ENCODE peak calls at places on chromosomes 13 and 19, in nine cellular contexts. One of them, this sample, is unnamed.
A peak's percentile ranks its signal among the peaks of the same experiment; 100 is the strongest.

GRCh38 chr19:13120817-13121216 is 2.8 kb downstream of the NACC1 start:
- DNase-seq in AG20443: peak; percentile 37
- DNase-seq in neuronal stem cell: no peak
- DNase-seq in SW 1271: no peak
- DNase-seq in H54: no peak
- DNase-seq in stimulated activated CD8-positive, alpha-beta memory T cell treated with anti-CD3 and anti-CD28 coated beads, Interleukin-15, amount 100 ng/mL, for 4 hours: no peak
- DNase-seq in LHCN-M2: no peak
- DNase-seq in ACHN: no peak
- DNase-seq in activated T-cell treated with anti-CD3 and anti-CD28 coated beads, Interleukin-2, amount 50 U/mL, for 72 hours: no peak
- DNase-seq in this sample: no peak

GRCh38 chr13:67351114-67351513 is 121.0 kb upstream of the PCDH9 start:
- DNase-seq in AG20443: no peak
- DNase-seq in neuronal stem cell: no peak
- DNase-seq in SW 1271: no peak
- DNase-seq in H54: no peak
- DNase-seq in stimulated activated CD8-positive, alpha-beta memory T cell treated with anti-CD3 and anti-CD28 coated beads, Interleukin-15, amount 100 ng/mL, for 4 hours: no peak
- DNase-seq in LHCN-M2: no peak
- DNase-seq in ACHN: no peak
- DNase-seq in activated T-cell treated with anti-CD3 and anti-CD28 coated beads, Interleukin-2, amount 50 U/mL, for 72 hours: no peak
- DNase-seq in this sample: no peak

GRCh38 chr19:47421244-47421786 is 2.0 kb upstream of the MEIS3 start:
- DNase-seq in AG20443: no peak
- DNase-seq in neuronal stem cell: no peak
- DNase-seq in SW 1271: no peak
- DNase-seq in H54: no peak
- DNase-seq in stimulated activated CD8-positive, alpha-beta memory T cell treated with anti-CD3 and anti-CD28 coated beads, Interleukin-15, amount 100 ng/mL, for 4 hours: no peak
- DNase-seq in LHCN-M2: no peak
- DNase-seq in ACHN: no peak
- DNase-seq in activated T-cell treated with anti-CD3 and anti-CD28 coated beads, Interleukin-2, amount 50 U/mL, for 72 hours: no peak
- DNase-seq in this sample: no peak

GRCh38 chr19:46730187-46730586 is 13.3 kb upstream of the PRKD2 start:
- DNase-seq in AG20443: no peak
- DNase-seq in neuronal stem cell: no peak
- DNase-seq in SW 1271: no peak
- DNase-seq in H54: no peak
- DNase-seq in stimulated activated CD8-positive, alpha-beta memory T cell treated with anti-CD3 and anti-CD28 coated beads, Interleukin-15, amount 100 ng/mL, for 4 hours: no peak
- DNase-seq in LHCN-M2: no peak
- DNase-seq in ACHN: no peak
- DNase-seq in activated T-cell treated with anti-CD3 and anti-CD28 coated beads, Interleukin-2, amount 50 U/mL, for 72 hours: no peak
- DNase-seq in this sample: no peak

GRCh38 chr13:51895906-51896888 is 34.4 kb downstream of the CCDC70 start:
- DNase-seq in AG20443: peak; percentile 86
- DNase-seq in neuronal stem cell: peak; percentile 26
- DNase-seq in SW 1271: no peak
- DNase-seq in H54: peak; percentile 30
- DNase-seq in stimulated activated CD8-positive, alpha-beta memory T cell treated with anti-CD3 and anti-CD28 coated beads, Interleukin-15, amount 100 ng/mL, for 4 hours: no peak
- DNase-seq in LHCN-M2: peak; percentile 27
- DNase-seq in ACHN: peak; percentile 48
- DNase-seq in activated T-cell treated with anti-CD3 and anti-CD28 coated beads, Interleukin-2, amount 50 U/mL, for 72 hours: peak; percentile 47
- DNase-seq in this sample: no peak

GRCh38 chr19:14782978-14783545 is 4.7 kb upstream of the ADGRE2 start:
- DNase-seq in AG20443: no peak
- DNase-seq in neuronal stem cell: no peak
- DNase-seq in SW 1271: no peak
- DNase-seq in H54: no peak
- DNase-seq in stimulated activated CD8-positive, alpha-beta memory T cell treated with anti-CD3 and anti-CD28 coated beads, Interleukin-15, amount 100 ng/mL, for 4 hours: no peak
- DNase-seq in LHCN-M2: no peak
- DNase-seq in ACHN: no peak
- DNase-seq in activated T-cell treated with anti-CD3 and anti-CD28 coated beads, Interleukin-2, amount 50 U/mL, for 72 hours: no peak
- DNase-seq in this sample: no peak

GRCh38 chr13:106277483-106278154 is 257.8 kb downstream of the EFNB2 start:
- DNase-seq in AG20443: no peak
- DNase-seq in neuronal stem cell: no peak
- DNase-seq in SW 1271: no peak
- DNase-seq in H54: no peak
- DNase-seq in stimulated activated CD8-positive, alpha-beta memory T cell treated with anti-CD3 and anti-CD28 coated beads, Interleukin-15, amount 100 ng/mL, for 4 hours: no peak
- DNase-seq in LHCN-M2: no peak
- DNase-seq in ACHN: no peak
- DNase-seq in activated T-cell treated with anti-CD3 and anti-CD28 coated beads, Interleukin-2, amount 50 U/mL, for 72 hours: no peak
- DNase-seq in this sample: no peak

GRCh38 chr13:24228852-24229458 is 68.4 kb downstream of the SPATA13 start:
- DNase-seq in AG20443: peak; percentile 66
- DNase-seq in neuronal stem cell: peak; percentile 37
- DNase-seq in SW 1271: peak; percentile 36
- DNase-seq in H54: peak; percentile 9
- DNase-seq in stimulated activated CD8-positive, alpha-beta memory T cell treated with anti-CD3 and anti-CD28 coated beads, Interleukin-15, amount 100 ng/mL, for 4 hours: no peak
- DNase-seq in LHCN-M2: peak; percentile 62
- DNase-seq in ACHN: peak; percentile 62
- DNase-seq in activated T-cell treated with anti-CD3 and anti-CD28 coated beads, Interleukin-2, amount 50 U/mL, for 72 hours: peak; percentile 41
- DNase-seq in this sample: no peak

GRCh38 chr13:40626566-40626965 is 39.9 kb downstream of the FOXO1 start:
- DNase-seq in AG20443: no peak
- DNase-seq in neuronal stem cell: no peak
- DNase-seq in SW 1271: no peak
- DNase-seq in H54: no peak
- DNase-seq in stimulated activated CD8-positive, alpha-beta memory T cell treated with anti-CD3 and anti-CD28 coated beads, Interleukin-15, amount 100 ng/mL, for 4 hours: no peak
- DNase-seq in LHCN-M2: no peak
- DNase-seq in ACHN: no peak
- DNase-seq in activated T-cell treated with anti-CD3 and anti-CD28 coated beads, Interleukin-2, amount 50 U/mL, for 72 hours: no peak
- DNase-seq in this sample: no peak

GRCh38 chr19:23075031-23075733 is 41.6 kb upstream of the ZNF730 start:
- DNase-seq in AG20443: peak; percentile 51
- DNase-seq in neuronal stem cell: peak; percentile 81
- DNase-seq in SW 1271: peak; percentile 33
- DNase-seq in H54: peak; percentile 19
- DNase-seq in stimulated activated CD8-positive, alpha-beta memory T cell treated with anti-CD3 and anti-CD28 coated beads, Interleukin-15, amount 100 ng/mL, for 4 hours: no peak
- DNase-seq in LHCN-M2: peak; percentile 72
- DNase-seq in ACHN: peak; percentile 2
- DNase-seq in activated T-cell treated with anti-CD3 and anti-CD28 coated beads, Interleukin-2, amount 50 U/mL, for 72 hours: peak; percentile 5
- DNase-seq in this sample: no peak

GRCh38 chr19:53041366-53041765 is 3.2 kb upstream of the ERVV-2 start:
- DNase-seq in AG20443: no peak
- DNase-seq in neuronal stem cell: no peak
- DNase-seq in SW 1271: no peak
- DNase-seq in H54: no peak
- DNase-seq in stimulated activated CD8-positive, alpha-beta memory T cell treated with anti-CD3 and anti-CD28 coated beads, Interleukin-15, amount 100 ng/mL, for 4 hours: no peak
- DNase-seq in LHCN-M2: no peak
- DNase-seq in ACHN: no peak
- DNase-seq in activated T-cell treated with anti-CD3 and anti-CD28 coated beads, Interleukin-2, amount 50 U/mL, for 72 hours: no peak
- DNase-seq in this sample: no peak

GRCh38 chr19:45160870-45161714 is at the start of gene NKPD1:
- DNase-seq in AG20443: no peak
- DNase-seq in neuronal stem cell: no peak
- DNase-seq in SW 1271: no peak
- DNase-seq in H54: no peak
- DNase-seq in stimulated activated CD8-positive, alpha-beta memory T cell treated with anti-CD3 and anti-CD28 coated beads, Interleukin-15, amount 100 ng/mL, for 4 hours: no peak
- DNase-seq in LHCN-M2: no peak
- DNase-seq in ACHN: no peak
- DNase-seq in activated T-cell treated with anti-CD3 and anti-CD28 coated beads, Interleukin-2, amount 50 U/mL, for 72 hours: no peak
- DNase-seq in this sample: no peak